ENCODE peak calls at places on chromosomes 12 and 14, in four cellular contexts. One of them, this sample, is unnamed.
A peak's percentile ranks its signal among the peaks of the same experiment; 100 is the strongest.

GRCh38 chr14:63276492-63277342 is 42.0 kb downstream of the GPHB5 start:
- DNase-seq in astrocyte of the spinal cord: peak; percentile 59
- DNase-seq in HuH-7: peak; percentile 23
- DNase-seq in heart left ventricle: no peak
- DNase-seq in this sample: peak; percentile 51

GRCh38 chr12:1907652-1908611 is 10.5 kb downstream of the CACNA2D4 start:
- DNase-seq in heart left ventricle: no peak
- DNase-seq in astrocyte of the spinal cord: no peak
- DNase-seq in HuH-7: peak; percentile 59
- DNase-seq in this sample: peak; percentile 56

GRCh38 chr12:48883305-48884171 is 17.9 kb upstream of the RND1 start:
- DNase-seq in heart left ventricle: no peak
- DNase-seq in astrocyte of the spinal cord: no peak
- DNase-seq in HuH-7: no peak
- DNase-seq in this sample: no peak

GRCh38 chr12:54734196-54734950 is 86.2 kb upstream of the DCD start:
- DNase-seq in astrocyte of the spinal cord: no peak
- DNase-seq in heart left ventricle: peak; percentile 41
- DNase-seq in HuH-7: no peak
- DNase-seq in this sample: no peak

GRCh38 chr12:90366286-90366685 is 588.7 kb downstream of the CCER1 start:
- DNase-seq in heart left ventricle: no peak
- DNase-seq in HuH-7: no peak
- DNase-seq in astrocyte of the spinal cord: peak; percentile 38
- DNase-seq in this sample: no peak

GRCh38 chr14:33563492-33563891 is 387.4 kb downstream of the EGLN3 start:
- DNase-seq in HuH-7: no peak
- DNase-seq in heart left ventricle: no peak
- DNase-seq in astrocyte of the spinal cord: no peak
- DNase-seq in this sample: no peak

GRCh38 chr14:85532981-85533820 is 3.3 kb downstream of the FLRT2 start:
- DNase-seq in heart left ventricle: peak; percentile 56
- DNase-seq in HuH-7: peak; percentile 47
- DNase-seq in astrocyte of the spinal cord: peak; percentile 81
- DNase-seq in this sample: no peak

GRCh38 chr14:82224610-82225009 is 691.0 kb upstream of the SEL1L start:
- DNase-seq in heart left ventricle: no peak
- DNase-seq in astrocyte of the spinal cord: no peak
- DNase-seq in HuH-7: no peak
- DNase-seq in this sample: no peak

GRCh38 chr14:104427126-104427851 is 152.3 kb upstream of the C14orf180 start:
- DNase-seq in astrocyte of the spinal cord: no peak
- DNase-seq in HuH-7: no peak
- DNase-seq in heart left ventricle: no peak
- DNase-seq in this sample: no peak

GRCh38 chr14:92037989-92038388 is 1.9 kb downstream of the TRIP11 start:
- DNase-seq in heart left ventricle: no peak
- DNase-seq in HuH-7: no peak
- DNase-seq in astrocyte of the spinal cord: no peak
- DNase-seq in this sample: no peak

GRCh38 chr14:90060312-90060964 is 1.4 kb upstream of the KCNK13 start:
- DNase-seq in HuH-7: peak; percentile 79
- DNase-seq in astrocyte of the spinal cord: peak; percentile 48
- DNase-seq in heart left ventricle: peak; percentile 68
- DNase-seq in this sample: peak; percentile 82

GRCh38 chr12:68158427-68158826 is 1.1 kb downstream of the IFNG start:
- DNase-seq in astrocyte of the spinal cord: no peak
- DNase-seq in heart left ventricle: no peak
- DNase-seq in HuH-7: no peak
- DNase-seq in this sample: peak; percentile 14